ENCODE peak calls at places on chromosomes 4 and X, in eight cellular contexts. One of them, this sample, is unnamed.

GRCh38 chrX:35445912-35446311 is 352.2 kb upstream of the MAGEB16 start:
- DNase-seq in mesothelial cell of epicardium: no peak
- DNase-seq in NCI-H2029: no peak
- DNase-seq in psoas muscle: no peak
- DNase-seq in neural crest cell: no peak
- DNase-seq in effector memory CD4-positive, alpha-beta T cell: no peak
- DNase-seq in omental fat pad: no peak
- DNase-seq in H54: no peak
- DNase-seq in this sample: no peak

GRCh38 chr4:39976945-39977488 is 694 bp downstream of the PDS5A start:
- DNase-seq in mesothelial cell of epicardium: peak
- DNase-seq in NCI-H2029: no peak
- DNase-seq in psoas muscle: no peak
- DNase-seq in neural crest cell: peak
- DNase-seq in effector memory CD4-positive, alpha-beta T cell: peak
- DNase-seq in omental fat pad: no peak
- DNase-seq in H54: peak
- DNase-seq in this sample: peak

GRCh38 chr4:40308528-40309122 is 26.5 kb upstream of the CHRNA9 start:
- DNase-seq in mesothelial cell of epicardium: no peak
- DNase-seq in NCI-H2029: no peak
- DNase-seq in psoas muscle: no peak
- DNase-seq in neural crest cell: no peak
- DNase-seq in effector memory CD4-positive, alpha-beta T cell: no peak
- DNase-seq in omental fat pad: no peak
- DNase-seq in H54: no peak
- DNase-seq in this sample: no peak

GRCh38 chr4:8351931-8352367 is 82.4 kb downstream of the HTRA3 start:
- DNase-seq in mesothelial cell of epicardium: no peak
- DNase-seq in NCI-H2029: peak
- DNase-seq in psoas muscle: no peak
- DNase-seq in neural crest cell: no peak
- DNase-seq in effector memory CD4-positive, alpha-beta T cell: no peak
- DNase-seq in omental fat pad: no peak
- DNase-seq in H54: no peak
- DNase-seq in this sample: peak

GRCh38 chrX:129529685-129530281 is 6.5 kb upstream of the SMARCA1 start:
- DNase-seq in mesothelial cell of epicardium: no peak
- DNase-seq in NCI-H2029: peak
- DNase-seq in psoas muscle: no peak
- DNase-seq in neural crest cell: no peak
- DNase-seq in effector memory CD4-positive, alpha-beta T cell: no peak
- DNase-seq in omental fat pad: no peak
- DNase-seq in H54: no peak
- DNase-seq in this sample: no peak

GRCh38 chr4:8303485-8304281 is 34.1 kb downstream of the HTRA3 start:
- DNase-seq in mesothelial cell of epicardium: no peak
- DNase-seq in NCI-H2029: peak
- DNase-seq in psoas muscle: no peak
- DNase-seq in neural crest cell: no peak
- DNase-seq in effector memory CD4-positive, alpha-beta T cell: no peak
- DNase-seq in omental fat pad: peak
- DNase-seq in H54: no peak
- DNase-seq in this sample: no peak

GRCh38 chr4:40737882-40738281 is 11.9 kb upstream of the NSUN7 start:
- DNase-seq in mesothelial cell of epicardium: no peak
- DNase-seq in NCI-H2029: no peak
- DNase-seq in psoas muscle: no peak
- DNase-seq in neural crest cell: no peak
- DNase-seq in effector memory CD4-positive, alpha-beta T cell: no peak
- DNase-seq in omental fat pad: no peak
- DNase-seq in H54: no peak
- DNase-seq in this sample: no peak

GRCh38 chrX:10892605-10893225 is 218.4 kb upstream of the HCCS start:
- DNase-seq in mesothelial cell of epicardium: no peak
- DNase-seq in NCI-H2029: no peak
- DNase-seq in psoas muscle: no peak
- DNase-seq in neural crest cell: no peak
- DNase-seq in effector memory CD4-positive, alpha-beta T cell: no peak
- DNase-seq in omental fat pad: no peak
- DNase-seq in H54: no peak
- DNase-seq in this sample: no peak

GRCh38 chr4:38531126-38531737 is 132.8 kb upstream of the KLF3 start:
- DNase-seq in mesothelial cell of epicardium: no peak
- DNase-seq in NCI-H2029: peak
- DNase-seq in psoas muscle: no peak
- DNase-seq in neural crest cell: no peak
- DNase-seq in effector memory CD4-positive, alpha-beta T cell: no peak
- DNase-seq in omental fat pad: no peak
- DNase-seq in H54: no peak
- DNase-seq in this sample: no peak

This sample was measured in ecto neural progenitor cell.